ENCODE peak calls at places on chromosomes 12 and 14, in eight cellular contexts. G, U, J, R, F, N, K and V are unnamed samples.

GRCh38 chr12:110199360-110200123 is 75.4 kb downstream of the IFT81 start:
- DNase-seq in N (no peak), G (no peak), K (no peak), F (peak), R (no peak), J (no peak), U (peak), V (no peak)

GRCh38 chr12:1796515-1797010 is 23.8 kb upstream of the LRTM2 start:
- DNase-seq in K (peak), N (no peak), R (no peak), G (peak), F (peak), U (no peak), J (peak), V (no peak)

GRCh38 chr12:42593781-42594322 is 4.3 kb upstream of the PRICKLE1 start:
- DNase-seq in G (no peak), F (no peak), U (no peak), N (no peak), R (peak), K (no peak), J (no peak), V (no peak)

GRCh38 chr12:118219106-118219505 is 83.2 kb downstream of the PEBP1 start:
- DNase-seq in K (no peak), F (no peak), R (no peak), G (no peak), U (no peak), J (no peak), N (no peak), V (no peak)

GRCh38 chr14:51880810-51881580 is 20.6 kb downstream of the GNG2 start:
- DNase-seq in F (no peak), U (no peak), R (no peak), N (no peak), G (no peak), J (no peak), K (no peak), V (no peak)

GRCh38 chr12:96520767-96521166 is 31.4 kb downstream of the CFAP54 start:
- DNase-seq in N (no peak), R (no peak), U (no peak), F (no peak), G (no peak), K (no peak), J (no peak), V (no peak)

GRCh38 chr12:12294215-12295005 is 27.6 kb upstream of the LRP6 start:
- DNase-seq in F (peak), K (no peak), R (no peak), N (no peak), G (no peak), U (no peak), J (no peak), V (no peak)

GRCh38 chr14:77148510-77149231 is 7.1 kb upstream of the ZDHHC22 start:
- DNase-seq in R (no peak), J (no peak), K (peak), G (no peak), U (no peak), N (no peak), F (peak), V (no peak)

GRCh38 chr14:22271838-22272237 is 317.2 kb downstream of the DAD1 start:
- DNase-seq in G (no peak), R (no peak), U (no peak), K (no peak), N (no peak), F (no peak), J (no peak), V (no peak)

GRCh38 chr14:22265319-22266140 is 323.5 kb downstream of the DAD1 start:
- DNase-seq in K (no peak), N (no peak), F (peak), G (no peak), U (peak), J (no peak), R (no peak), V (no peak)

GRCh38 chr14:22266683-22267082 is 322.3 kb downstream of the DAD1 start:
- DNase-seq in U (no peak), K (no peak), G (no peak), N (no peak), J (no peak), F (no peak), R (no peak), V (no peak)

GRCh38 chr14:22266141-22266442 is 322.9 kb downstream of the DAD1 start:
- DNase-seq in J (no peak), G (no peak), U (no peak), R (no peak), F (no peak), K (no peak), N (no peak), V (no peak)

DNA sequence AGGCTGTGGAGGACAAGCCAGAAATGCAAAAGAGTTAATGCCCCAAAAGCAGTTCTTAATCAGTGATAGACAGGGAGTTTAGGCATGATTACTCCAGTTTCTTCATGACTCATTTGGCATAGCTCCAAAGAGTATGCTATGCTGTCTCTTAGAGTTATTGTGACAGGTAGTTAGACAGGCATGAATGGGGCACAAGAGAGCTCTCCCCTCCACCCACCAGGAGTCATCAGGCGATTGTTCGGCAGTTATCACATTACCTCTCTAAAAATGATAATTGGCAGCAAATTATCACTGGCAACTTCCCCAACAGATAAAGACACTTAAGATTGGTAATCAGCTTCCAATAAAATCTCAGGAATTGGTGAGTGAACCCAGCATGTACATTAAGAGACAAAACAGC is 320.1 kb downstream of the DAD1 start:
- DNase-seq in F (no peak), U (peak), N (no peak), R (no peak), G (no peak), K (no peak), J (no peak), V (no peak)
- H3K4me3 ChIP-seq in F (no peak), U (no peak), N (no peak), R (no peak), G (no peak), K (no peak), J (no peak), V (no peak)

DNA sequence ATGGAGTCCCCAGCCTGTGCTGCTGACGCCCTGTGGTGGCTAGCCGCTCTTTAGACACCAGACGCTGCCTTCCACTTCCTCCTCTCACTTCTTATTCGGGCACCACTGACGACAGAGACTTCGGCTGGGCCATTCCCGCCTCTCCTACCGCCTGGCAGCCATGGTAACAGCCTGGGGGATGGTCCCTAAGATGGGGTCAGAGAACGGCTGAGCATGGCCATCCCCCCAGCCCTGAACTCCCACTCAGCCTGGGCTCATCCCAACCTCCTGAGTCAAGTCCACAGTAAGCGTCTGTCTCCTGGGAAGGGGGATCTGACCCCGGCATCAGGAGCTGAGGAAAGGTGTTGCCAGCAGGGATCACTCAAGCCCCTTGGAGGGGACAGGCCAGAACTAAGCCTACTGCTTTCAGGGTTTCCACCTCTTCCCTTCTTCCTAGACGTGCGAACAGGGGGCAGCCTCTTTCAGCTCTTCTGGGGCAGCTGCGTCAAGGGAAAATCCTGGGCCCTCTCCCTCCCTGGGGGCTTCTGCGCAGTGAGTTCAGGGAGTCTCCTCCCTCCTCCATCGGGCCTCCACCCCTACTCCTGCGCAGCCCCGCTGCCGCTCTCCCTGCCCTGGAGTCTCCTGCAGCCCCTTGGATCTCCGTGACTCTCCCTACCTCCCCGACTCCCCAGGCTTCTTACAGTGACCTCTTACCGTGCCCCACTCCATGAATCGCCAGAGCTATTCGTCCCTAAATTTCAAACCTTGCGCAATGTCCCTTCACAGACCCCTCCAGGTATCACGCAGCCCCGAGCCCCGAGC is 643 bp upstream of the TAMALIN start:
- DNase-seq in G (peak), N (no peak), U (no peak), R (no peak), K (peak), F (peak), J (no peak), V (peak)
- H3K27ac ChIP-seq in G (peak), N (no peak), U (no peak), R (no peak), K (peak), F (no peak), J (no peak), V (no peak)

DNA sequence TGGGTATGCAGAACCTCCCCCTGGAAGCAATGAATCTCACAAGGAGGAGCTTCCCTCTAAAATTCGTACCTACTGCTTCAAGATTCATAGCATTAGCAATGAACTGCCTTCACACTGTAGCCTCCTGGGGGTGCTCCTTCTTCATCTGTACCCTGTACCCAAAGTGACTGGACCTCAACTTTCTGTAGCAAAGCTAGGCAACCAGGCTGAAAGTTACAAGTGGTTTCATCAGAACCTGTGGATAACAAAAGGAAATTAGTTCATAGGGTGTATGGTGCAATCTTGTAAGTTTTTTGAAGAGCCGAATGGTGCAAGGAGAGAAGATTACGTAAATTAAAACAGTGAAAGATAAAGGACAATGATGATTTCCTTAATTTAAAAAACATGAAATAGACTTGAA is 1541.7 kb upstream of the FLRT2 start:
- DNase-seq in R (no peak), N (no peak), J (no peak), K (no peak), G (no peak), F (peak), U (no peak), V (no peak)
- TF ChIP-seq CTCF in R (peak), N (no peak), J (no peak), K (no peak), G (no peak), F (peak), U (no peak), V (no peak)

GRCh38 chr12:76259660-76260389 is 88.4 kb downstream of the BBS10 start:
- DNase-seq in F (no peak), N (no peak), U (peak), G (no peak), J (no peak), R (no peak), K (no peak), V (no peak)
- H3K4me3 ChIP-seq in F (no peak), N (no peak), U (peak), G (no peak), J (no peak), R (no peak), K (no peak), V (no peak)

GRCh38 chr12:21711376-21711775 is 53.7 kb upstream of the LDHB start:
- DNase-seq in R (no peak), J (no peak), F (no peak), N (no peak), K (no peak), G (no peak), U (no peak), V (no peak)
- H3K27ac ChIP-seq in R (no peak), J (no peak), F (no peak), N (no peak), K (no peak), G (no peak), U (no peak), V (no peak)

GRCh38 chr12:62601765-62602444 is 135.3 kb downstream of the MON2 start:
- DNase-seq in K (no peak), U (no peak), N (no peak), G (no peak), R (no peak), F (no peak), J (no peak), V (no peak)

GRCh38 chr12:62602445-62603060 is 135.9 kb downstream of the MON2 start:
- DNase-seq in K (peak), G (peak), N (peak), R (peak), F (peak), J (peak), U (peak), V (peak)

GRCh38 chr12:62598846-62599245 is 132.2 kb downstream of the MON2 start:
- DNase-seq in J (no peak), N (no peak), U (no peak), R (no peak), F (no peak), G (no peak), K (no peak), V (no peak)

GRCh38 chr12:62597253-62597652 is 130.6 kb downstream of the MON2 start:
- DNase-seq in N (no peak), F (no peak), K (no peak), J (no peak), R (no peak), U (no peak), G (no peak), V (no peak)

DNA sequence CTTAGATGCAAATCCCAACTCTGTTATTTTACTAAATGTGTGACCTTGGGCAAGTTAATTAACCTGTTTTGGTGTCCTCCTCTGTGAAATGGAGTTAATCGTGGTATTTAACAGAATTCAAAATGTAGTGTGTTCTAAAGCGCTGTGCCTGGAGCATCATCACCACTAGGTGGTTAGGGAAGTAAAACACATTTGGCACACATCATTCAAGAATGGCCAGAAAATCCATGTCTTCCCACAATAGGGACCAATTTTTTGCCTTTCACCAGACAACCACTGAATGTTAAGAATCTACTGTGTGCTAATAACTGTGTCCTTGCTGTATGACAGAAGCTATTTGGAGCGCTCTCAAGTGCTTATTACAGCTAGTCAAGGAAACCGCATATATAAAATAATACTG is 133.4 kb downstream of the MON2 start:
- DNase-seq in U (no peak), N (no peak), G (no peak), R (no peak), J (no peak), F (peak), K (no peak), V (no peak)
- TF ChIP-seq CTCF in U (peak), N (no peak), G (no peak), R (no peak), J (no peak), F (peak), K (no peak), V (peak)

GRCh38 chr14:90644882-90645281 is 171.3 kb downstream of the TTC7B start:
- DNase-seq in U (no peak), G (no peak), F (no peak), J (no peak), K (no peak), R (no peak), N (no peak), V (no peak)
- H3K4me3 ChIP-seq in U (no peak), G (no peak), F (no peak), J (no peak), K (no peak), R (no peak), N (no peak), V (no peak)